ENCODE peak calls at places on chromosome 9, in ten cellular contexts. G, R, Z, W, Y, B, P, S, O and F are unnamed samples.

GRCh38 chr9:71279188-71279739 is 157.8 kb upstream of the TRPM3 start:
- DNase-seq in G (no peak), R (no peak), Z (no peak), W (no peak), Y (no peak), B (no peak), P (no peak), S (no peak), O (no peak), F (no peak)

GRCh38 chr9:132150256-132150655 is 11.6 kb upstream of the NTNG2 start:
- DNase-seq in G (no peak), R (no peak), Z (no peak), W (no peak), Y (no peak), B (no peak), P (no peak), S (no peak), O (no peak), F (no peak)

GRCh38 chr9:134325096-134325812 is 1.0 kb upstream of the RXRA start:
- DNase-seq in G (peak), R (peak), Z (peak), W (no peak), Y (no peak), B (peak), P (peak), S (no peak), O (peak), F (peak)

GRCh38 chr9:33924978-33925797 is 108.2 kb downstream of the UBE2R2 start:
- DNase-seq in G (no peak), R (no peak), Z (peak), W (no peak), Y (peak), B (peak), P (peak), S (no peak), O (peak), F (peak)

GRCh38 chr9:120668399-120668798 is 45.9 kb downstream of the MEGF9 start:
- DNase-seq in G (no peak), R (no peak), Z (no peak), W (no peak), Y (no peak), B (no peak), P (no peak), S (no peak), O (no peak), F (no peak)

GRCh38 chr9:125255781-125256391 is 5.7 kb upstream of the GAPVD1 start:
- DNase-seq in G (no peak), R (no peak), Z (no peak), W (no peak), Y (no peak), B (no peak), P (no peak), S (no peak), O (no peak), F (no peak)

GRCh38 chr9:26773054-26773453 is 119.5 kb downstream of the CAAP1 start:
- DNase-seq in G (no peak), R (no peak), Z (no peak), W (no peak), Y (no peak), B (no peak), P (no peak), S (no peak), O (no peak), F (no peak)

GRCh38 chr9:12968093-12968492 is 193.3 kb downstream of the LURAP1L start:
- DNase-seq in G (no peak), R (no peak), Z (no peak), W (no peak), Y (no peak), B (no peak), P (no peak), S (no peak), O (no peak), F (no peak)

GRCh38 chr9:21679432-21679831 is 123.0 kb upstream of the MTAP start:
- DNase-seq in G (no peak), R (no peak), Z (peak), W (no peak), Y (no peak), B (peak), P (peak), S (no peak), O (no peak), F (no peak)

GRCh38 chr9:126440938-126441337 is 114.3 kb downstream of the MVB12B start:
- DNase-seq in G (no peak), R (no peak), Z (no peak), W (no peak), Y (no peak), B (no peak), P (peak), S (no peak), O (no peak), F (no peak)

GRCh38 chr9:125663127-125663526 is 43.9 kb downstream of the MAPKAP1 start:
- DNase-seq in G (no peak), R (no peak), Z (peak), W (no peak), Y (peak), B (peak), P (no peak), S (peak), O (no peak), F (no peak)

GRCh38 chr9:36328798-36329411 is 70.7 kb upstream of the GNE start:
- DNase-seq in G (no peak), R (peak), Z (peak), W (no peak), Y (peak), B (peak), P (peak), S (peak), O (peak), F (peak)

GRCh38 chr9:127500399-127500798 is 49.1 kb downstream of the LRSAM1 start:
- DNase-seq in G (no peak), R (no peak), Z (no peak), W (no peak), Y (no peak), B (no peak), P (no peak), S (no peak), O (no peak), F (no peak)

GRCh38 chr9:93471135-93471534 is 17.8 kb upstream of the FAM120AOS start:
- DNase-seq in G (no peak), R (no peak), Z (no peak), W (no peak), Y (no peak), B (no peak), P (peak), S (no peak), O (no peak), F (no peak)

GRCh38 chr9:137266589-137267453 is 10.7 kb upstream of the TOR4A start:
- DNase-seq in G (no peak), R (no peak), Z (no peak), W (no peak), Y (no peak), B (no peak), P (no peak), S (no peak), O (no peak), F (no peak)

GRCh38 chr9:17402309-17402708 is 176.6 kb upstream of the SH3GL2 start:
- DNase-seq in G (no peak), R (no peak), Z (peak), W (no peak), Y (no peak), B (peak), P (no peak), S (no peak), O (peak), F (no peak)

GRCh38 chr9:26172301-26172700 is 494.1 kb upstream of the TUSC1 start:
- DNase-seq in G (no peak), R (no peak), Z (peak), W (no peak), Y (no peak), B (no peak), P (no peak), S (no peak), O (no peak), F (no peak)

GRCh38 chr9:38380230-38380871 is 12.2 kb upstream of the ALDH1B1 start:
- DNase-seq in G (no peak), R (no peak), Z (peak), W (no peak), Y (no peak), B (no peak), P (no peak), S (no peak), O (no peak), F (no peak)

GRCh38 chr9:126965541-126966428 is 51.2 kb downstream of the RALGPS1 start:
- DNase-seq in G (no peak), R (peak), Z (peak), W (no peak), Y (no peak), B (peak), P (peak), S (no peak), O (peak), F (peak)

GRCh38 chr9:121055642-121056143 is 5.6 kb upstream of the C5 start:
- DNase-seq in G (no peak), R (no peak), Z (peak), W (no peak), Y (no peak), B (no peak), P (no peak), S (no peak), O (peak), F (no peak)

GRCh38 chr9:69499401-69499800 is 172.8 kb downstream of the APBA1 start:
- DNase-seq in G (no peak), R (no peak), Z (no peak), W (no peak), Y (no peak), B (no peak), P (no peak), S (no peak), O (no peak), F (no peak)